ENCODE peak calls at places on chromosomes 2 and 18, in eight cellular contexts. One of them, this sample, is unnamed. For H3K9me3, the result is how much of the 10 kb centered on the place peaks cover.

GRCh38 chr2:162050513-162050961 is 23.5 kb downstream of the DPP4 start:
- DNase-seq in kidney: no peak
- DNase-seq in Karpas-422: no peak
- DNase-seq in colonic mucosa: no peak
- DNase-seq in fibroblast of lung: no peak
- DNase-seq in endodermal cell: no peak
- DNase-seq in HepG2: no peak
- DNase-seq in GM23248: no peak
- DNase-seq in this sample: no peak

GRCh38 chr2:239660390-239661228 is 259.8 kb upstream of the HDAC4 start:
- DNase-seq in Karpas-422: no peak
- DNase-seq in fibroblast of lung: no peak
- DNase-seq in colonic mucosa: no peak
- DNase-seq in HepG2: no peak
- DNase-seq in endodermal cell: no peak
- DNase-seq in kidney: no peak
- DNase-seq in GM23248: peak
- DNase-seq in this sample: peak

GRCh38 chr2:12617366-12617765 is 99.4 kb upstream of the TRIB2 start:
- DNase-seq in endodermal cell: no peak
- DNase-seq in kidney: no peak
- DNase-seq in Karpas-422: peak
- DNase-seq in colonic mucosa: no peak
- DNase-seq in HepG2: no peak
- DNase-seq in fibroblast of lung: no peak
- DNase-seq in GM23248: no peak
- DNase-seq in this sample: no peak

GRCh38 chr18:80147418-80148315 is 38.6 kb downstream of the ADNP2 start:
- DNase-seq in GM23248: peak
- DNase-seq in Karpas-422: peak
- DNase-seq in kidney: peak
- DNase-seq in endodermal cell: peak
- DNase-seq in colonic mucosa: peak
- DNase-seq in HepG2: peak
- DNase-seq in fibroblast of lung: peak
- DNase-seq in this sample: peak

GRCh38 chr2:233693963-233694362 is 1.3 kb downstream of the UGT1A6 start:
- DNase-seq in kidney: no peak
- DNase-seq in colonic mucosa: no peak
- DNase-seq in fibroblast of lung: no peak
- DNase-seq in endodermal cell: no peak
- DNase-seq in GM23248: no peak
- DNase-seq in Karpas-422: no peak
- DNase-seq in HepG2: no peak
- DNase-seq in this sample: no peak

GRCh38 chr2:79086255-79086654 is 1.5 kb downstream of the REG1B start:
- DNase-seq in endodermal cell: no peak
- DNase-seq in HepG2: no peak
- DNase-seq in Karpas-422: no peak
- DNase-seq in fibroblast of lung: no peak
- DNase-seq in kidney: no peak
- DNase-seq in GM23248: no peak
- DNase-seq in colonic mucosa: no peak
- DNase-seq in this sample: no peak

GRCh38 chr2:190637903-190638618 is 10.8 kb upstream of the NAB1 start:
- DNase-seq in endodermal cell: peak
- DNase-seq in GM23248: peak
- DNase-seq in colonic mucosa: no peak
- DNase-seq in fibroblast of lung: no peak
- DNase-seq in HepG2: peak
- DNase-seq in kidney: no peak
- DNase-seq in Karpas-422: no peak
- DNase-seq in this sample: no peak

GRCh38 chr2:236128321-236128720 is 39.9 kb downstream of the GBX2 start:
- DNase-seq in colonic mucosa: no peak
- DNase-seq in HepG2: no peak
- DNase-seq in fibroblast of lung: no peak
- DNase-seq in endodermal cell: no peak
- DNase-seq in Karpas-422: no peak
- DNase-seq in kidney: no peak
- DNase-seq in GM23248: no peak
- DNase-seq in this sample: no peak

GRCh38 chr2:210233487-210233886 is 8.2 kb upstream of the ACADL start:
- DNase-seq in endodermal cell: no peak
- DNase-seq in GM23248: no peak
- DNase-seq in fibroblast of lung: no peak
- DNase-seq in kidney: no peak
- DNase-seq in colonic mucosa: no peak
- DNase-seq in Karpas-422: no peak
- DNase-seq in HepG2: no peak
- DNase-seq in this sample: no peak

GRCh38 chr2:167492486-167492885 is 604.2 kb downstream of the XIRP2 start:
- DNase-seq in colonic mucosa: no peak
- DNase-seq in fibroblast of lung: peak
- DNase-seq in GM23248: no peak
- DNase-seq in endodermal cell: no peak
- DNase-seq in Karpas-422: no peak
- DNase-seq in kidney: no peak
- DNase-seq in HepG2: no peak
- DNase-seq in this sample: no peak

GRCh38 chr18:49174478-49174877 is 223.7 kb upstream of the SMAD7 start:
- DNase-seq in endodermal cell: no peak
- DNase-seq in HepG2: no peak
- DNase-seq in colonic mucosa: no peak
- DNase-seq in Karpas-422: no peak
- DNase-seq in GM23248: peak
- DNase-seq in kidney: no peak
- DNase-seq in fibroblast of lung: peak
- DNase-seq in this sample: peak

GRCh38 chr2:11411768-11412448 is 54.1 kb downstream of the E2F6 start:
- DNase-seq in colonic mucosa: peak
- DNase-seq in kidney: no peak
- DNase-seq in fibroblast of lung: peak
- DNase-seq in HepG2: peak
- DNase-seq in GM23248: peak
- DNase-seq in endodermal cell: peak
- DNase-seq in Karpas-422: no peak
- DNase-seq in this sample: no peak
- H3K9ac ChIP-seq in colonic mucosa: peak
- H3K9ac ChIP-seq in kidney: no peak
- H3K9ac ChIP-seq in fibroblast of lung: no peak
- H3K9ac ChIP-seq in HepG2: no peak
- H3K9ac ChIP-seq in GM23248: no peak
- H3K9ac ChIP-seq in endodermal cell: no peak
- H3K9ac ChIP-seq in Karpas-422: no peak
- H3K9ac ChIP-seq in this sample: no peak

GRCh38 chr2:37851428-37851827 is 73.7 kb upstream of the RMDN2 start:
- DNase-seq in colonic mucosa: no peak
- DNase-seq in kidney: no peak
- DNase-seq in GM23248: no peak
- DNase-seq in Karpas-422: no peak
- DNase-seq in HepG2: no peak
- DNase-seq in fibroblast of lung: no peak
- DNase-seq in endodermal cell: no peak
- DNase-seq in this sample: no peak
- H3K27ac ChIP-seq in colonic mucosa: no peak
- H3K27ac ChIP-seq in kidney: peak
- H3K27ac ChIP-seq in GM23248: no peak
- H3K27ac ChIP-seq in Karpas-422: no peak
- H3K27ac ChIP-seq in HepG2: no peak
- H3K27ac ChIP-seq in fibroblast of lung: no peak
- H3K27ac ChIP-seq in endodermal cell: no peak
- H3K27ac ChIP-seq in this sample: no peak

DNA sequence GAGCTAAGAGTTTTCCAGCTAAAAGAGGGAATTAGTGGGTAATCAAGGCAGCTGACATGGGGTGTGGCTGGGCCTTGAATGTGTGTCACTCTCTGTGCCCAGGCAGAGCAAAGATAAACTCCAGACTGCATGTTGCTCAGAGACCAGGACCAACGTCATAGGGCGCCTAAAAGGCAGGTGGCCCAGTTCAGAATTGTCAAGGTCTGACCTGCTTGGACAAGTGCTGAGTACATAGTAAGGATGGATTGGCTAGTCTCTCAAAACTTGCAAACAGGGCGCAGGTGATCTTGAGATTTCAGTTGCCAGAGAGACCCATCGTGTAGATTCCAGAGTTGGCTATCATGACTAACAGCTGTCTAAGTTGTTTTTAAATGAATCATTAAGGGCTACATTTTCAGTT is 19.0 kb downstream of the CLUL1 start:
- DNase-seq in fibroblast of lung: no peak
- DNase-seq in endodermal cell: no peak
- DNase-seq in Karpas-422: no peak
- DNase-seq in HepG2: no peak
- DNase-seq in kidney: no peak
- DNase-seq in GM23248: peak
- DNase-seq in colonic mucosa: no peak
- DNase-seq in this sample: no peak
- H3K9me3 ChIP-seq in fibroblast of lung: under half
- H3K9me3 ChIP-seq in endodermal cell: under half
- H3K9me3 ChIP-seq in Karpas-422: under half
- H3K9me3 ChIP-seq in HepG2: under half
- H3K9me3 ChIP-seq in kidney: under half
- H3K9me3 ChIP-seq in GM23248: under half
- H3K9me3 ChIP-seq in colonic mucosa: under half
- H3K9me3 ChIP-seq in this sample: under half

DNA sequence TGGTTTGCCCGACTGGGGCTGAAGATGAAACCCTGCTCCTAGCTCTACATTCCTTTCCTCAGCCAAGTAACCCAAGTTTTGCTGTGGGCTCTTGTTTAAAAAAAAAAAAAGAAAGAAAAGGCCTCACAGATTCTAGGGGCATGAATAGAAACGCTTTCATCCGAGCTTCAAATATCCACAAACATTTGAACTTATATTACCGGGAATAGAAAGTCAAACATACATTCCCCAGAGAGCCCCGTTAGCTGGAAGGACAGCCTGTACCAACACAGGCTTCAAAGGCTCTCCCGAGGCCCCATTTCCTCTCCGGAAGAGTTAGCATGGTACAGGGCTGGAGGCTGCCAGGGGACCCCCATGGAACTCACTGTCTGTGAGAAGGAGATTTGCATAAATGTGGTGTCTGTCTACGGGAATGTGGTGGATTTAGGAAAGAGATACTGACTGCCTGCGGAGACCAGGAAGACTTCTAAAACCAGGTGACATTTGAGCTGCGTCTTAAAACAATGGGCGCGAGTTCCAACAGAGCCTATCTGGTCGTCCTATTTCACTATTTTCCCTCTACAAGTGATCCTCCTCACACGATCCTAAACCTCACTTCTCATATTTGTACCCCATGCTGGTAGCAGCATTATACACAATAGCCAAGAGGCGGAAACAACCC is 723 bp upstream of the MATN3 start:
- DNase-seq in HepG2: peak
- DNase-seq in fibroblast of lung: peak
- DNase-seq in endodermal cell: peak
- DNase-seq in GM23248: no peak
- DNase-seq in Karpas-422: no peak
- DNase-seq in colonic mucosa: no peak
- DNase-seq in kidney: no peak
- DNase-seq in this sample: no peak
- H3K9ac ChIP-seq in HepG2: peak
- H3K9ac ChIP-seq in fibroblast of lung: no peak
- H3K9ac ChIP-seq in endodermal cell: peak
- H3K9ac ChIP-seq in GM23248: peak
- H3K9ac ChIP-seq in Karpas-422: no peak
- H3K9ac ChIP-seq in colonic mucosa: no peak
- H3K9ac ChIP-seq in kidney: no peak
- H3K9ac ChIP-seq in this sample: no peak

GRCh38 chr2:157749684-157750083 is 121.0 kb upstream of the ACVR1C start:
- DNase-seq in Karpas-422: no peak
- DNase-seq in endodermal cell: no peak
- DNase-seq in colonic mucosa: no peak
- DNase-seq in GM23248: no peak
- DNase-seq in HepG2: no peak
- DNase-seq in kidney: no peak
- DNase-seq in fibroblast of lung: no peak
- DNase-seq in this sample: no peak

GRCh38 chr2:157746234-157746950 is 117.7 kb upstream of the ACVR1C start:
- DNase-seq in HepG2: no peak
- DNase-seq in GM23248: peak
- DNase-seq in Karpas-422: no peak
- DNase-seq in kidney: no peak
- DNase-seq in endodermal cell: no peak
- DNase-seq in colonic mucosa: no peak
- DNase-seq in fibroblast of lung: peak
- DNase-seq in this sample: no peak

GRCh38 chr2:157748371-157749132 is 119.9 kb upstream of the ACVR1C start:
- DNase-seq in endodermal cell: no peak
- DNase-seq in HepG2: no peak
- DNase-seq in Karpas-422: no peak
- DNase-seq in GM23248: peak
- DNase-seq in kidney: no peak
- DNase-seq in fibroblast of lung: no peak
- DNase-seq in colonic mucosa: no peak
- DNase-seq in this sample: no peak

GRCh38 chr2:157747280-157747679 is 118.6 kb upstream of the ACVR1C start:
- DNase-seq in HepG2: no peak
- DNase-seq in GM23248: no peak
- DNase-seq in fibroblast of lung: no peak
- DNase-seq in colonic mucosa: no peak
- DNase-seq in Karpas-422: no peak
- DNase-seq in endodermal cell: no peak
- DNase-seq in kidney: no peak
- DNase-seq in this sample: no peak

GRCh38 chr2:157747695-157748370 is 119.2 kb upstream of the ACVR1C start:
- DNase-seq in GM23248: peak
- DNase-seq in endodermal cell: no peak
- DNase-seq in colonic mucosa: no peak
- DNase-seq in Karpas-422: no peak
- DNase-seq in fibroblast of lung: peak
- DNase-seq in kidney: no peak
- DNase-seq in HepG2: no peak
- DNase-seq in this sample: peak
- H3K27ac ChIP-seq in GM23248: peak
- H3K27ac ChIP-seq in endodermal cell: no peak
- H3K27ac ChIP-seq in colonic mucosa: no peak
- H3K27ac ChIP-seq in Karpas-422: no peak
- H3K27ac ChIP-seq in fibroblast of lung: peak
- H3K27ac ChIP-seq in kidney: no peak
- H3K27ac ChIP-seq in HepG2: no peak
- H3K27ac ChIP-seq in this sample: no peak